ENCODE peak calls at places on chromosomes 4 and X, in eight cellular contexts. W is BJ, V is fibroblast of villous mesenchyme, T is fibroblast of the aortic adventitia, Q is AG04450, Z is IMR-90, R is neural progenitor cell, Y is choroid plexus epithelial cell. G is an unnamed sample.

GRCh38 chrX:77003956-77004355 is 443.2 kb upstream of the FGF16 start:
- DNase-seq in W (no peak), V (no peak), T (peak; percentile 86), Q (no peak), Z (no peak), R (no peak), Y (no peak), G (peak; percentile 27)

GRCh38 chrX:15838017-15838416 is 16.6 kb downstream of the AP1S2 start:
- DNase-seq in W (no peak), V (no peak), T (no peak), Q (no peak), Z (no peak), R (peak; percentile 39), Y (no peak), G (no peak)

GRCh38 chrX:52933976-52934703 is 24.2 kb downstream of the FAM156A start:
- DNase-seq in W (no peak), V (no peak), T (no peak), Q (no peak), Z (no peak), R (peak; percentile 94), Y (no peak), G (no peak)

GRCh38 chr4:86181585-86181984 is 178.3 kb downstream of the MAPK10 start:
- DNase-seq in W (peak; percentile 17), V (peak; percentile 16), T (peak; percentile 27), Q (no peak), Z (peak; percentile 34), R (no peak), Y (peak; percentile 34), G (peak; percentile 32)

GRCh38 chr4:146193628-146194027 is 18.1 kb downstream of the LSM6 start:
- DNase-seq in W (no peak), V (no peak), T (no peak), Q (no peak), Z (no peak), R (no peak), Y (no peak), G (no peak)

GRCh38 chr4:140149851-140150635 is 3.9 kb downstream of the MAML3 start:
- DNase-seq in W (no peak), V (peak; percentile 53), T (peak; percentile 46), Q (no peak), Z (peak; percentile 61), R (peak; percentile 80), Y (peak; percentile 53), G (peak; percentile 49)

GRCh38 chrX:54166915-54167314 is 16.1 kb downstream of the FAM120C start:
- DNase-seq in W (no peak), V (peak; percentile 38), T (peak; percentile 27), Q (no peak), Z (no peak), R (no peak), Y (peak; percentile 14), G (peak; percentile 11)

GRCh38 chr4:97911236-97911906 is 231.9 kb downstream of the STPG2 start:
- DNase-seq in W (no peak), V (no peak), T (no peak), Q (no peak), Z (no peak), R (peak; percentile 47), Y (no peak), G (no peak)

GRCh38 chrX:54808109-54808604 is 612 bp downstream of the MAGED2 start:
- DNase-seq in W (no peak), V (no peak), T (no peak), Q (peak; percentile 3), Z (no peak), R (peak; percentile 88), Y (no peak), G (no peak)

GRCh38 chr4:107742791-107743190 is 22.8 kb upstream of the PAPSS1 start:
- DNase-seq in W (no peak), V (no peak), T (no peak), Q (no peak), Z (no peak), R (no peak), Y (no peak), G (no peak)

GRCh38 chr4:183987987-183988392 is 82.9 kb downstream of the STOX2 start:
- DNase-seq in W (peak; percentile 40), V (peak; percentile 66), T (peak; percentile 95), Q (peak; percentile 66), Z (peak; percentile 95), R (peak; percentile 86), Y (peak; percentile 84), G (peak; percentile 90)

GRCh38 chr4:157095716-157096115 is 19.8 kb downstream of the GLRB start:
- DNase-seq in W (no peak), V (no peak), T (no peak), Q (no peak), Z (no peak), R (no peak), Y (no peak), G (no peak)

GRCh38 chr4:104491396-104491821 is 3.3 kb downstream of the CXXC4 start:
- DNase-seq in W (no peak), V (no peak), T (no peak), Q (no peak), Z (no peak), R (peak; percentile 85), Y (no peak), G (peak; percentile 15)

GRCh38 chr4:153502584-153502983 is 36.4 kb downstream of the TMEM131L start:
- DNase-seq in W (no peak), V (no peak), T (no peak), Q (no peak), Z (peak; percentile 80), R (no peak), Y (no peak), G (no peak)

GRCh38 chrX:31461266-31461665 is 389.4 kb upstream of the FTHL17 start:
- DNase-seq in W (no peak), V (no peak), T (no peak), Q (no peak), Z (no peak), R (no peak), Y (no peak), G (no peak)

GRCh38 chr4:7103031-7103598 is 35.3 kb upstream of the GRPEL1 start:
- DNase-seq in W (no peak), V (peak; percentile 67), T (peak; percentile 57), Q (no peak), Z (peak; percentile 35), R (peak; percentile 95), Y (peak; percentile 78), G (peak; percentile 61)

GRCh38 chr4:53653484-53654053 is 62.3 kb upstream of the LNX1 start:
- DNase-seq in W (no peak), V (peak; percentile 42), T (peak; percentile 15), Q (no peak), Z (peak; percentile 5), R (peak; percentile 28), Y (peak; percentile 32), G (peak; percentile 31)

GRCh38 chrX:85244411-85245210 is 820 bp downstream of the ZNF711 start:
- DNase-seq in W (no peak), V (no peak), T (no peak), Q (no peak), Z (peak; percentile 7), R (peak; percentile 64), Y (peak; percentile 39), G (peak; percentile 4)

DNA sequence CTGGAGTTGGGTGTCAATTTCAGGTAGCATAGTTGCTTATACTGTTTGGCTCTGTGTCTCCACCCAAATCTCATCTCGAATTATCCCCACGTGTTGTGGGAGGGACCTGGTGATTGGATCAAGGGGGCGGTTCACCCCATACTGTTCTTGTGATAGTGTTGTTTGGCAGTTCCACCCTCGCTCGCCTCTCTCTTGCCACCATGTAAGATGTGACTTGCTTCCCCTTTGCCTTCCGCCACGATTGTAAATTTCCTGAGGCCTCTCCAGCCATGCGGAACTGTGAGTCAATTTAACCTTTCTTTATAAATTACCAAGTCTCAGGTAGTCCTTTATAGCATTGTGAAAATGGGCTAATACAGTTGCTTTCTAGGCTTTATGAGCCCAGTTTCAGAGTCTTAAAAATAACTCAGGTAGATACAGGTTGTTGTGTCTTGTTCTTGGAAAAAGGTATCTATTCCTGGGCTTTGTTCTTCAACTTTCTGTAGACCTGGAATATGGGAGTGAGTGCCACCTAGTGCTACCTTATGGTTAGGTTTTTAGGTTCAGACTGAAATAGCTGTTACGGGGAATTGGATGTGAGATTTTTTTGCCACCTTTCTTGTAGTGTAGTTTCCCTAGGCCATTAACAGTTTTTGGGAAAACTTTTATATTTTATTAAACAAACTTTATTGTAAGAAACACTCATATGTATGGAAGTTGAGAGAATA is 15.6 kb downstream of the PGK1 start:
- DNase-seq in W (no peak), V (no peak), T (no peak), Q (no peak), Z (no peak), R (no peak), Y (peak; percentile 20), G (no peak)
- TF ChIP-seq CTCF in W (peak; percentile 17), V (no peak), T (peak; percentile 30), Q (peak; percentile 17), Z (no peak), R (peak; percentile 39), Y (peak; percentile 38), G (peak; percentile 18)

GRCh38 chr4:77193511-77194236 is 36.7 kb downstream of the CCNG2 start:
- DNase-seq in W (no peak), V (no peak), T (no peak), Q (no peak), Z (no peak), R (peak; percentile 61), Y (no peak), G (no peak)
- H3K4me3 ChIP-seq in W (no peak overlapping the region), V (no peak overlapping the region), T (no peak overlapping the region), Q (no peak overlapping the region), Z (no peak overlapping the region), R (no peak overlapping the region), Y (no peak overlapping the region), G (no peak overlapping the region)

DNA sequence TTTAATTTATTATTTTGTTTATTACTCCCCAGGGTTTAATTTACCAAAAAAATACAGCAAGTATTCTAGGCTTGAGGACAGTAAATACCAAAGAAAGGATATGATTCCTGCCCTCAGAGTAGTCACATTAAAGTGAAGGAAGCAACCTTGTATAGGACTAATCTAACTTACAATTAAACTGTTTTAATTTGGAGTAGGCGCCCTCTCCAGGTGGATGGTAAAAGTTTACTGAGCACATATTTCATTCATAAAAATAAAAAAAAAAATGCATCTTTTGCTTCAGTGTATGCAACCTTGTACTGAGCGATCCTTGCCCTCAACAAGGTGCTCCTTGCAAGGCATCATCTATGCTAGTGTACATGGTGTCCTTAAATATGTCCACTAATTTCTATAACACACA is 72.0 kb upstream of the MAGEB16 start:
- DNase-seq in W (no peak), V (peak; percentile 1), T (no peak), Q (no peak), Z (peak; percentile 3), R (no peak), Y (peak; percentile 37), G (peak; percentile 12)
- TF ChIP-seq CTCF in W (no peak), V (no peak), T (no peak), Q (no peak), Z (peak; percentile 36), R (peak; percentile 41), Y (peak; percentile 29), G (no peak)

DNA sequence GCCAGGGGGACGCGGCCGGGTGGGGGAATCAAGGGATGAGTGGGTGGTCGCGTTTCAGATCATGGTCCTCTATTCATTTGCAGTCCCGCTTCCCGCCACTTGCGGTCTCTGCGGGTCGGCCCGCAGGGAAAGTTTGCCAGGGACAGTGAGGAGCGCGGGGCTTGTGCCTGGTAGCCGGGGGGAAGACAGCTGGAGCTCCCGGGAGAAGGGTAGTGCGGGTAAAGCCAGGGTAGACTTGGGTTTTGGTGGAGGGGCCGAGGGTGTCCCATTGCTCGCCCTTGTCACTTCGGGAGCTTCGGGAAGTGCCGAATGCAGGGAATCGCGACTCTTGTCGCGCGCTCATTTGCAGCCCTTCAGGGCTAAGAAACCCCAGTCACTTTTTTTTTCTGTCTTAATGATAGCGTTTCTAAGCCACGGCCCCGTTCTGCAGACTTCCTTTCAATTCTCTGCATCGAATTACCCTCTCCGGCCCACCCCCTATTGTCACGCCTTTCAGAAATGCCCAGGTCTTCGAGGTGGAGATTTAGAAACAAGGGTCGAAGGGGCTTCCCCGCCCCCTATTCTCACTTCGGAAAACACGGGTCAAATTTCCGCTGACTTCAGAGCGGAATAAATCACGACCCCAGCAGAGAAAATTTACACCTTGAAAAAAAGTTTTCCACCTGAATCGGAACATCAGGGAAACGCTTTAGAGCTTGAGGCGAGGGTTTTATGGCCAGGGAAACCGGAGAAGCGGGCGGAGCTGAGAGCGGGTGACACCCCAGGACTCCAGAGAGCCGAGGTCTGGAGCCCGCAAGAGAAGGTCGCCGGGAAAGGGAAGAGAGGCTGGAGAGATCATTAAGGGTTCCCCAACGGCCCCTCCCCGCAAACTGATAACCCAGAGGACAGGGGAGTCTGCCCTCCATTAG is 1.4 kb downstream of the SHISA3 start:
- DNase-seq in W (no peak), V (no peak), T (no peak), Q (no peak), Z (no peak), R (peak; percentile 84), Y (no peak), G (no peak)
- H3K4me3 ChIP-seq in W (no peak overlapping the region), V (no peak overlapping the region), T (peak overlapping the region; percentile 64), Q (peak overlapping the region; percentile 48), Z (peak overlapping the region; percentile 78), R (peak overlapping the region; percentile 61), Y (no peak overlapping the region), G (peak overlapping the region; percentile 59)